ENCODE peak calls at places on chromosome 14, in ten cellular contexts. A is upper lobe of right lung, P is GM23338, H is AG09309, D is suprapubic skin, M is pancreas, C is heart left ventricle, U is lower lobe of right lung, L is transverse colon, J is fibroblast of pulmonary artery. N is an unnamed sample.

GRCh38 chr14:100304825-100305445 is 1.3 kb downstream of the SLC25A29 start:
- DNase-seq in P (peak), M (peak), J (no peak), H (no peak), C (no peak), L (peak), D (no peak), U (peak), A (peak), N (peak)

GRCh38 chr14:37709419-37710195 is 114.2 kb downstream of the TTC6 start:
- DNase-seq in C (no peak), M (no peak), U (no peak), A (no peak), P (peak), D (no peak), L (no peak), J (peak), H (no peak), N (peak)

GRCh38 chr14:69997849-69998248 is 118.6 kb downstream of the SMOC1 start:
- DNase-seq in H (no peak), D (no peak), C (no peak), P (no peak), U (no peak), J (peak), L (no peak), A (no peak), M (peak), N (peak)

GRCh38 chr14:95943699-95944098 is 67.1 kb downstream of the TUNAR start:
- DNase-seq in L (no peak), P (peak), U (no peak), A (no peak), C (no peak), H (no peak), M (no peak), J (no peak), D (no peak), N (no peak)

GRCh38 chr14:93960774-93961438 is 15.5 kb downstream of the ASB2 start:
- DNase-seq in U (no peak), M (no peak), A (no peak), D (no peak), L (no peak), H (no peak), J (no peak), C (peak), P (no peak), N (no peak)

GRCh38 chr14:75825147-75825592 is 156.6 kb downstream of the TGFB3 start:
- DNase-seq in U (no peak), J (peak), P (no peak), A (no peak), M (no peak), H (no peak), C (no peak), L (no peak), D (no peak), N (peak)

GRCh38 chr14:43539210-43539609 is 967.9 kb downstream of the FSCB start:
- DNase-seq in C (no peak), H (no peak), M (no peak), A (no peak), D (no peak), J (peak), P (peak), L (no peak), U (no peak), N (peak)

GRCh38 chr14:89384023-89384422 is 33.0 kb downstream of the FOXN3 start:
- DNase-seq in P (no peak), M (no peak), H (no peak), J (no peak), U (no peak), L (peak), C (no peak), D (no peak), A (no peak), N (no peak)

GRCh38 chr14:101347893-101348777 is 213.2 kb upstream of the DIO3 start:
- DNase-seq in A (no peak), L (no peak), H (no peak), C (no peak), U (no peak), J (no peak), M (no peak), P (no peak), D (peak), N (no peak)

GRCh38 chr14:78614651-78615050 is 444.5 kb downstream of the NRXN3 start:
- DNase-seq in C (no peak), A (no peak), L (no peak), P (no peak), M (no peak), D (no peak), J (no peak), H (no peak), U (no peak), N (no peak)

GRCh38 chr14:57291692-57292647 is 23.2 kb downstream of the AP5M1 start:
- DNase-seq in P (no peak), J (no peak), D (no peak), M (no peak), L (no peak), U (no peak), A (no peak), H (no peak), C (no peak), N (no peak)

GRCh38 chr14:55256586-55256985 is 14.6 kb upstream of the FBXO34 start:
- DNase-seq in J (no peak), M (no peak), C (no peak), H (no peak), A (no peak), U (no peak), P (no peak), L (no peak), D (no peak), N (no peak)

GRCh38 chr14:95119336-95119735 is 38.0 kb downstream of the DICER1 start:
- DNase-seq in H (no peak), C (no peak), J (no peak), U (no peak), P (no peak), L (no peak), D (no peak), M (no peak), A (no peak), N (no peak)

GRCh38 chr14:72884386-72884785 is 9.5 kb downstream of the DPF3 start:
- DNase-seq in C (no peak), L (no peak), A (no peak), U (no peak), D (no peak), J (no peak), H (no peak), P (no peak), M (no peak), N (no peak)

GRCh38 chr14:80618751-80619329 is 322.7 kb downstream of the CEP128 start:
- DNase-seq in J (no peak), H (no peak), D (no peak), L (no peak), A (no peak), U (no peak), P (no peak), C (no peak), M (no peak), N (no peak)

GRCh38 chr14:20631023-20631820 is 10.3 kb downstream of the OR6S1 start:
- DNase-seq in H (no peak), L (peak), M (peak), A (no peak), P (peak), U (no peak), C (no peak), J (peak), D (no peak), N (peak)

GRCh38 chr14:103064978-103065377 is 7.6 kb upstream of the CDC42BPB start:
- DNase-seq in C (no peak), A (peak), D (no peak), L (no peak), U (no peak), M (no peak), H (no peak), J (no peak), P (no peak), N (no peak)

GRCh38 chr14:64422753-64423152 is 34.6 kb downstream of the MTHFD1 start:
- DNase-seq in M (no peak), A (no peak), D (no peak), P (no peak), J (no peak), C (no peak), H (no peak), L (no peak), U (no peak), N (no peak)

GRCh38 chr14:61418749-61419148 is 97.4 kb downstream of the PRKCH start:
- DNase-seq in L (no peak), D (no peak), J (no peak), C (no peak), H (no peak), P (no peak), U (no peak), M (no peak), A (no peak), N (peak)

GRCh38 chr14:33488547-33488946 is 462.3 kb downstream of the EGLN3 start:
- DNase-seq in M (no peak), D (no peak), U (no peak), L (no peak), H (no peak), C (no peak), A (no peak), P (no peak), J (no peak), N (no peak)

GRCh38 chr14:33486499-33486898 is 464.4 kb downstream of the EGLN3 start:
- DNase-seq in J (no peak), A (no peak), L (no peak), P (no peak), U (no peak), M (no peak), H (no peak), C (no peak), D (no peak), N (no peak)

GRCh38 chr14:33480589-33481184 is 470.2 kb downstream of the EGLN3 start:
- DNase-seq in C (no peak), U (no peak), J (no peak), A (no peak), L (no peak), H (no peak), P (no peak), D (no peak), M (no peak), N (no peak)

GRCh38 chr14:33483110-33483509 is 467.8 kb downstream of the EGLN3 start:
- DNase-seq in P (no peak), H (no peak), D (no peak), L (no peak), A (no peak), C (no peak), J (no peak), M (no peak), U (no peak), N (no peak)

DNA sequence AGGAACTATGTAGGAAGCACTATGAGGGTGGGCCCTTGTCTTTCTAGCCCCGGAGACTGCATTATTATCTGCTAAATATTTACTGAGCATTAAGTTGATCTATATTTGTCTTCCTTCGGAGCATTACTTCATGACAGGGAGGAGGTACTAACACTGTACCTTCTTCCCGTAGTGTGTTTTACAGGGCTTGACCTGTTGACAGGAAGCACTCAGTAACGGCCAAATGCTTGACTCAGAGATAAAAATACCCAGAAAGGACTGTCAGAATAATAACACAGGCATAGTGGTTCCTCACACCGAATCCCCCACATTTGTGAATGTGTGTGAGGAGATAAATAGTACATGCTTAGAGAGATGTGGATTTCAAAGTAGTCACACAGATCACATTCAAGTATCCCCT is 466.6 kb downstream of the EGLN3 start:
- DNase-seq in P (no peak), D (no peak), L (no peak), A (no peak), C (no peak), U (no peak), J (peak), M (no peak), H (no peak), N (peak)
- H3K4me3 ChIP-seq in P (no peak), D (no peak), L (no peak), A (no peak), C (no peak), U (no peak), J (no peak), M (no peak), H (no peak), N (no peak)

GRCh38 chr14:105281354-105282097 is 19.3 kb downstream of the BRF1 start:
- DNase-seq in L (no peak), J (peak), A (no peak), U (no peak), D (no peak), P (peak), C (no peak), H (peak), M (peak), N (peak)
- TF ChIP-seq CTCF in L (peak), J (peak), A (peak), U (peak), D (peak), P (peak), C (peak), H (peak), M (peak), N (peak)

DNA sequence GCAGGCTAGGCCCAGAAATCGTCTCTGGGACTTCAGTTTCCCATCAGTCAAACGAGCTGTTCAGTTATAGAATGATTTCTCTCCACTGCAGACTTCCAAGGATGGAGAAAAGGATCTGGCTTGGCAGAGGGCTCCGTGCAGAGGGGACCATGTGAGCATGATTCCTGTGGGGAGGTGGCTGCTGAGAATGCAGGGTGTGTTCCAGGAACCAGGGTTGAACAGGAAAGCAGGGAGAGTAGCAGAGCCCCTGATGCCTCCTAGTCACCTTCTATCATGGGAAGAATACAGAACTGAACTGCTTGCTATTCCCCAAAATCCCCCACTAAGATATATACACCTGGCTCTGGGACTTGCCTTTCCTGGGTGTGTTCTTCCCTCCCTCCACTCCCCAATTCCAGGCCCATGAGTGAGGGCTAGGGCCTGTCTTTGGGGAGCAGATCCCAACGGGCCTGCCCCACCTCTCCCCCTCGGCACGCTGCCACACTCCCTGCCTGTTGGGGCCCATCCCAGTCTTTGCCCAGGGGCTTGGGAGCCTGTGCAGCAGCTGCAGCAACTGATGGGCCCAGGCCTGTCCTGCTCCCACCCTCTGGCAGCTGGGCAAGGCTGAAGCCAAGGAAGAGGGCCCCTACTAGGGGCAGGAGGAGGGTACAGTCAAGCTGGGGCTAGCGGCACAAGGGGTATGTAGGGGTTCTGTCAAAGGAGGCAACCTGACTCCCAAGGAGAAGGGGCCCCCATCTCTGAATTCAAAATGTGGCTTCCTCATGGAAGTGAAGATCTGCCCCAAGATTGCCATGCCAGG is 3.3 kb downstream of the AJUBA start:
- DNase-seq in H (no peak), A (no peak), P (no peak), D (peak), J (no peak), M (no peak), L (no peak), C (no peak), U (no peak), N (no peak)
- H3K4me3 ChIP-seq in H (peak), A (peak), P (peak), D (peak), J (peak), M (no peak), L (no peak), C (no peak), U (peak), N (no peak)

DNA sequence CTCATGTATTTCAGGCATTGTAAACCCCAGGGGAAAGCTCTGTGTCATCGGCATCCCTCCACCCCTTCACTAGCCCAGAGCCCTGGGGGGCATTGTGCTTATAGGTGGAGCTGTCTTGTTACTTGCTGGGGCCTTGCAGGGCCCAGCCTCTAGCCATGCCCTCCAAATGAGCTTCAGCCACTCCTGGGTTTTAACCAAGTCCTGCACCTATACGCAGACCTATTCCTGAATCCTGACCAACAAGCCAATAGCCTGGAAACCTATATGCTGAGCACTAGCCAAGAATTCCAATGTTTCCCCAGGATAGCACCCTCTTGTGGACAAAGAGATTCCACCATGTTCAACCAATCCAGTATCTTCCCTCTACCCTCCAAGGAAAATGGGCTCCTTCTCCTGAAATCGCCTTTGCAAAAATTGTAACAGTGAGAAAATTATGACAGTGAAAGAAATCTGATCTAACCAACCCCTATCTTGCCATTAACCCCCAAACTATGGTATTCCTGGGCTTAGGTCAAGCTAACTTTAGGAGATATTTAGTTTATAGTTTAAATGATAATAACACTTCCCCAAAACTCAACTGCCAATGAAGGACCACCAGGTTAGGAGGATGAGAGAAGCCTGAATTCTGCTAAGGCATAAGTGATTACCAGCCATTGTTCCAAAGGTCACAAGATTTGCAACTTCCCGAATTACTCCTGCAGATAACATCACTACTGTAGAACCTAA is 55.5 kb downstream of the TTC7B start:
- DNase-seq in P (peak), H (no peak), M (no peak), D (no peak), U (no peak), C (no peak), A (no peak), L (no peak), J (peak), N (peak)
- TF ChIP-seq CTCF in P (peak), H (peak), M (peak), D (peak), U (peak), C (peak), A (peak), L (peak), J (peak), N (peak)

GRCh38 chr14:25014440-25014839 is 35.5 kb downstream of the STXBP6 start:
- DNase-seq in L (no peak), P (no peak), U (no peak), D (no peak), H (no peak), M (no peak), C (no peak), J (no peak), A (no peak), N (peak)

GRCh38 chr14:25015761-25016160 is 34.2 kb downstream of the STXBP6 start:
- DNase-seq in H (no peak), D (no peak), P (no peak), M (no peak), A (no peak), J (no peak), L (no peak), C (no peak), U (no peak), N (no peak)

GRCh38 chr14:25017562-25017961 is 32.4 kb downstream of the STXBP6 start:
- DNase-seq in M (no peak), U (no peak), J (no peak), C (no peak), H (no peak), L (no peak), P (no peak), D (no peak), A (no peak), N (no peak)
- H3K4me3 ChIP-seq in M (no peak), U (no peak), J (no peak), C (no peak), H (no peak), L (no peak), P (no peak), D (no peak), A (no peak), N (no peak)

N was measured in cardiac fibroblast.